ENCODE peak calls at places on chromosomes 11 and 22, in eight cellular contexts. B, Q, S, D, J, L, X and G are unnamed samples.

GRCh38 chr22:42990131-42990838 is 24.7 kb downstream of the PACSIN2 start:
- DNase-seq in J (no peak), B (no peak), D (no peak), Q (peak), L (no peak), X (no peak), S (peak), G (no peak)

GRCh38 chr11:84260862-84261261 is 974.7 kb upstream of the CCDC90B start:
- DNase-seq in D (no peak), L (no peak), Q (peak), B (no peak), J (no peak), X (peak), S (peak), G (no peak)

GRCh38 chr11:34478845-34479663 is 34.5 kb downstream of the ELF5 start:
- DNase-seq in J (no peak), B (no peak), L (no peak), X (no peak), S (no peak), Q (no peak), D (no peak), G (no peak)

GRCh38 chr22:45069925-45070324 is 60.1 kb upstream of the PHF21B start:
- DNase-seq in B (no peak), Q (no peak), X (no peak), D (no peak), L (no peak), S (no peak), J (no peak), G (no peak)

GRCh38 chr11:72144807-72145565 is 9.5 kb downstream of the FOLR3 start:
- DNase-seq in Q (peak), S (peak), D (peak), B (no peak), L (no peak), J (no peak), X (no peak), G (no peak)

GRCh38 chr22:35625763-35626162 is 8.6 kb upstream of the MB start:
- DNase-seq in X (no peak), B (no peak), Q (no peak), S (no peak), D (no peak), L (no peak), J (no peak), G (no peak)

GRCh38 chr11:44607987-44608386 is 42.5 kb downstream of the CD82 start:
- DNase-seq in J (no peak), L (no peak), S (peak), D (no peak), B (no peak), Q (peak), X (no peak), G (no peak)

GRCh38 chr22:39664485-39665200 is 94.1 kb downstream of the CACNA1I start:
- DNase-seq in D (no peak), X (no peak), B (peak), Q (no peak), L (peak), J (peak), S (no peak), G (no peak)

GRCh38 chr11:116732740-116733385 is 39.9 kb downstream of the BUD13 start:
- DNase-seq in S (peak), B (peak), X (peak), J (peak), D (peak), Q (peak), L (peak), G (no peak)

GRCh38 chr22:40407831-40408717 is 37.7 kb downstream of the SGSM3 start:
- DNase-seq in X (no peak), S (no peak), D (no peak), Q (no peak), L (no peak), B (no peak), J (no peak), G (no peak)

GRCh38 chr11:46307785-46308341 is 30.4 kb downstream of the CREB3L1 start:
- DNase-seq in Q (no peak), L (no peak), X (no peak), B (no peak), J (no peak), D (no peak), S (no peak), G (no peak)

GRCh38 chr11:27912916-27913315 is 195.0 kb downstream of the KIF18A start:
- DNase-seq in B (no peak), X (no peak), D (no peak), S (peak), L (no peak), Q (peak), J (no peak), G (no peak)

GRCh38 chr11:35324981-35325380 is 94.4 kb downstream of the SLC1A2 start:
- DNase-seq in Q (peak), S (no peak), B (no peak), J (no peak), X (no peak), L (no peak), D (no peak), G (no peak)

GRCh38 chr22:47165998-47166397 is 403.5 kb downstream of the TBC1D22A start:
- DNase-seq in D (no peak), J (no peak), L (no peak), X (no peak), B (no peak), S (no peak), Q (no peak), G (peak)

GRCh38 chr11:76194872-76195668 is 11.2 kb downstream of the WNT11 start:
- DNase-seq in L (no peak), J (no peak), Q (no peak), X (no peak), S (no peak), B (no peak), D (no peak), G (no peak)

DNA sequence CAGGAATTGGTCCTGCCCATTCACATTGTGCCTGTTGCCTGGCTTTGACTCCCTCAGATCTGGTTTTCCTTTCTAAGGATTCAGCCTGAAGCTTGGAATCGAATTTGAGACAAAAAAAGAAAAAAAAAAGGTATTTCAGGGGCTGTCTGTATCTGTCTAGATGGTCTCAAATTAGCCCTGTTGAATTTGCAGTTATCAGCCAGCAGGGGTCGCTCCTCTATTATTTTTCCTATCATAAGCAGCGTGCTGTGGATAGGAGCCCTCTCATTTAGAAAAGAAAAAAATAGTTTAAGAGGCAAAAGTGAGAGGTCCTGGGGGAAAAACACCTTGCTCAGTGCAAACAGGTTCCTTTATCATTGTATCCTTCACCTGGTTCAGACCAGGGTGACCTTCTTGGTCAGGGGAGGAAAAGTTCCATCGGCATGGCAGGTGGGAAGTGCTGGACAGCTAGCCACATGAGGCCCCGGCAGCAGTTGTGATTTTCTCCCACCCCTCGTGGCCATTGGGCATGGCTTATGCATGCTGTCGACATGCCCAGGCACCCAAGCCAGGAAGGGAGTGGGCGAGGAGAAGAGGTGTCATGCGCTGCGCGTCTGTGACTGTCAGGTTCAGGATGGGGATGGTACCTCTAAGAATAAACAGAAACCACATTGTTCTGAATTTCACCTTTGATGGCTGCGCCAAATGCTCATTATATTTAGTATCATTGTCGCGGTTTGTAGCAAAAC is 13.1 kb downstream of the OR5AK2 start:
- DNase-seq in X (no peak), B (no peak), S (no peak), L (no peak), J (no peak), D (no peak), Q (no peak), G (no peak)
- TF ChIP-seq CTCF in X (peak), B (no peak), S (peak), L (no peak), J (peak), D (peak), Q (peak), G (peak)

DNA sequence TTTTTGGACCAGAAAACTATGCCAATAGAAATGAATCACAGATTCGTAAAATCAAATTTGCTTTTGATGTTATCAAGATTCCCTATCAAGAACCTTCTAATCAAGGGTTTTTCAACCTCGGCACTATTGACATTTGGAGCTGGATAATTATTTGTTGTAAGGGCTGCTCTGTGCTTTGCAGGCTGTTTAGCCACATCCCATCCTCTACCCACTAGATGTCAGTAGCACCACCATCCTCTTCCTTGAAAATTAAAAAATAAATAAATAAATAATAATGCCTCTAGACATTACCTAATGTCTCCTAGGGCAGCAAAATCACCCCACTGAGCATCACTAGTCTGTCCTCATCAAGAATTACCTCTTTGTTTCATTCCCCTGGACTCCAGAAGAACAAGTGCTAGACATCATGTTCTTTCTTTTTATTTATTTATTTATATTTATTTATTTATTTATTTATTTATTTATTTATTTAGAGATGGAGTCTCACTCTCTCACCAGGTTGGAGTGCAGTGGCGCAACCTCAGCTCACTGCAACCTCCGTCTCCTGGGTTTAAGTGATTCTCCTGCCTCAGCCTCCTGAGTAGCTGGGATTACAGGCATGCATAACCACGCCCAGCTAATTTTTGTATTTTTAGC is 744.7 kb downstream of the KCNA4 start:
- DNase-seq in S (peak), L (no peak), X (no peak), D (no peak), Q (peak), B (no peak), J (no peak), G (no peak)
- TF ChIP-seq CTCF in S (peak), L (no peak), X (peak), D (peak), Q (peak), B (no peak), J (peak), G (peak)

GRCh38 chr11:18853086-18853720 is 61.6 kb upstream of the PTPN5 start:
- DNase-seq in Q (peak), J (no peak), B (peak), D (no peak), X (no peak), S (peak), L (peak), G (no peak)
- TF ChIP-seq CTCF in Q (peak), J (peak), B (peak), D (peak), X (peak), S (peak), L (peak), G (peak)

GRCh38 chr22:17434856-17435255 is 65.6 kb downstream of the CECR2 start:
- DNase-seq in S (peak), B (no peak), X (no peak), L (no peak), J (no peak), Q (peak), D (no peak), G (no peak)
- TF ChIP-seq CTCF in S (no peak), B (no peak), X (no peak), L (no peak), J (no peak), Q (no peak), D (no peak), G (no peak)

GRCh38 chr11:123168236-123168635 is 26.8 kb downstream of the CLMP start:
- DNase-seq in X (no peak), S (no peak), D (no peak), L (no peak), J (no peak), Q (no peak), B (no peak), G (no peak)

GRCh38 chr11:123166095-123166559 is 28.9 kb downstream of the CLMP start:
- DNase-seq in S (peak), B (no peak), L (no peak), J (peak), X (no peak), Q (peak), D (peak), G (no peak)

GRCh38 chr11:123170929-123171328 is 24.1 kb downstream of the CLMP start:
- DNase-seq in B (no peak), Q (no peak), J (no peak), L (no peak), X (no peak), S (no peak), D (no peak), G (no peak)

GRCh38 chr11:123169821-123170220 is 25.2 kb downstream of the CLMP start:
- DNase-seq in B (no peak), J (no peak), L (no peak), X (no peak), D (no peak), S (no peak), Q (no peak), G (no peak)

DNA sequence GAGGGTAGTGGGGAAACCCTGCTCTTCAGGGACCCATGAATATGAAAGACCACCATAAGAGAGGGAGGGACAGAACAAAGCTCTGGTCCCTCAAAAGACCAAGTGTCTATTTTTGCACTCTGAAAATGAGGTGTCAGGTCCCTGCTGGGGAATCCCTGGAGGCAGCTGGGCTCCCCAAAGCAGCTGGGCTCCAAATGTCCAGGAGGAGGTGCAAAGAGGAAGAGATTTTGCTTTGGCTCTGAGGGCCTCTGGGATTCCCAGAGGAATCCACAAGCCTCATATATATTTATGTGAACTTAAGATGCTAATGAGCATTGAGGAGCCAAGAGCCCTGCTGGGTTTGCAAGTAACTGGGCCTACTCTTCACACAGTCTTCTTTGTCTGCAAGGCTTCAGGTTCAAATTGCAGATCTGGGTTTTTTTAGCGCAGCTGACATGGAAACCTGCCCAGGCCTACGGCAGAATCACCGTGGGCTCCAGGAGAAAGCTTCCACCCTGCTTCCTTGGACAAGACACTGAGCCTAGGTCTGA is 26.0 kb downstream of the CLMP start:
- DNase-seq in J (no peak), Q (no peak), B (no peak), S (peak), L (no peak), X (peak), D (no peak), G (no peak)
- TF ChIP-seq CTCF in J (no peak), Q (no peak), B (no peak), S (no peak), L (no peak), X (no peak), D (no peak), G (no peak)

GRCh38 chr11:24509114-24509513 is 12.3 kb downstream of the LUZP2 start:
- DNase-seq in X (no peak), Q (peak), B (no peak), D (no peak), S (peak), J (no peak), L (no peak), G (no peak)
- TF ChIP-seq CTCF in X (peak), Q (no peak), B (no peak), D (peak), S (peak), J (no peak), L (no peak), G (peak)

GRCh38 chr11:120182357-120182756 is 28.5 kb upstream of the OAF start:
- DNase-seq in X (no peak), J (no peak), Q (no peak), S (no peak), B (no peak), D (no peak), L (no peak), G (peak)

GRCh38 chr11:120184371-120184945 is 26.4 kb upstream of the OAF start:
- DNase-seq in X (no peak), B (no peak), Q (no peak), D (no peak), J (no peak), L (no peak), S (no peak), G (peak)

GRCh38 chr11:120181446-120181992 is 29.3 kb upstream of the OAF start:
- DNase-seq in Q (no peak), B (no peak), D (no peak), X (no peak), L (no peak), S (no peak), J (no peak), G (peak)

GRCh38 chr11:120183701-120184141 is 27.1 kb upstream of the OAF start:
- DNase-seq in D (no peak), B (no peak), J (no peak), S (no peak), Q (no peak), L (no peak), X (no peak), G (peak)

GRCh38 chr11:120182790-120183491 is 27.9 kb upstream of the OAF start:
- DNase-seq in B (no peak), S (no peak), L (no peak), Q (no peak), X (no peak), D (no peak), J (peak), G (peak)
- TF ChIP-seq CTCF in B (peak), S (peak), L (no peak), Q (peak), X (peak), D (peak), J (peak), G (peak)

GRCh38 chr22:38043151-38044039 is 13.8 kb upstream of the PICK1 start:
- DNase-seq in Q (no peak), B (no peak), L (no peak), X (no peak), J (no peak), D (no peak), S (no peak), G (no peak)

GRCh38 chr22:38049812-38050619 is 7.2 kb upstream of the PICK1 start:
- DNase-seq in B (no peak), Q (no peak), J (no peak), L (no peak), S (no peak), X (no peak), D (no peak), G (no peak)

GRCh38 chr22:38050720-38051119 is 6.5 kb upstream of the PICK1 start:
- DNase-seq in S (no peak), D (no peak), Q (no peak), L (no peak), B (no peak), X (no peak), J (no peak), G (no peak)

GRCh38 chr22:38041760-38042584 is 15.2 kb upstream of the PICK1 start:
- DNase-seq in S (no peak), J (no peak), Q (no peak), L (no peak), D (no peak), X (no peak), B (no peak), G (no peak)

DNA sequence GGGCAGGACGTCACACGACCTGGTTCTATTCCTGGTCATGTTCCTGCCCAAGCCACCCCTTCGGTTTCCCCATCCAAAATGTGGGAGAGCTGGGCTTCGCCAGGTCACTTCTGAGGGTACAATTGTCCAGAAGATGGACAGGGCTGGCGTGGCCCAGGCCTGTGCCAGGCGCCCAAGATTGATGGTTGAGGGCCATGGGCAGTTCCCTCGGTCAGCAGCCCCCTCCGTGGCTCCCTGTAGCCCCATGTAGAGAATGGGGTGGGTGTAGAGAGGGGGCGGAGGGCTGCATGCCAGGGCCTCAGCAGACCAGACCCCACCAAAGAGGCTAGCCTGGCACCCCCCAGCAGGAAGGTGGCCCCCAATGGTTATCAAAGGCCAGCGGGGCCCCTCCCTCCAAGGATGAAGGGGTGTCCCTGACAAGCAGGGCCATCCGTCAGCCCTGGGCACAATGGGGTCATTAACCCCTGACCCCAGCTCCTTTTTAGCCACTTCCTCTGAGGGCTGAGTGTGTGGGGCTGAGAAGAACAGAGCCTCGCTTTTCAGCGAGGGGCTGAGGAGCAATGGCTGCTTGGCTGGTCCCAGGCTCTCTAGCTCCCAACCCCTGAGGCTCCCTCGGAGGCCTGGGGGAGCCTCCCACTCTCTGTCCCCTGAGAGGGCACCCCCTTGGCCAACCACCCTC is 11.0 kb upstream of the PICK1 start:
- DNase-seq in L (no peak), S (no peak), J (peak), X (no peak), B (no peak), D (no peak), Q (no peak), G (no peak)
- TF ChIP-seq CTCF in L (no peak), S (no peak), J (no peak), X (no peak), B (no peak), D (no peak), Q (no peak), G (no peak)